ENCODE peak calls at places on chromosomes 12 and 14, in six cellular contexts. S, K, Z, G, T and W are unnamed samples.

GRCh38 chr12:52826611-52827498 is 7.3 kb downstream of the KRT79 start:
- DNase-seq in S (no peak), K (no peak), Z (no peak), G (no peak), T (no peak), W (no peak)

GRCh38 chr12:5026342-5026938 is 17.2 kb upstream of the KCNA5 start:
- DNase-seq in S (no peak), K (no peak), Z (no peak), G (no peak), T (no peak), W (no peak)

GRCh38 chr12:20829919-20830318 is 19.4 kb downstream of the SLCO1B3 start:
- DNase-seq in S (no peak), K (no peak), Z (no peak), G (no peak), T (no peak), W (no peak)

GRCh38 chr14:100363053-100363452 is 39.9 kb downstream of the SLC25A47 start:
- DNase-seq in S (no peak), K (no peak), Z (no peak), G (no peak), T (no peak), W (no peak)

GRCh38 chr14:69473271-69473670 is 11.3 kb upstream of the PLEKHD1 start:
- DNase-seq in S (no peak), K (no peak), Z (no peak), G (no peak), T (no peak), W (no peak)

GRCh38 chr12:96036765-96037455 is 1.5 kb upstream of the LTA4H start:
- DNase-seq in S (no peak), K (no peak), Z (no peak), G (peak), T (no peak), W (no peak)

GRCh38 chr14:75340921-75341320 is 62.3 kb downstream of the FOS start:
- DNase-seq in S (no peak), K (no peak), Z (no peak), G (no peak), T (no peak), W (no peak)

GRCh38 chr14:23941669-23942068 is 11.9 kb upstream of the DHRS4 start:
- DNase-seq in S (no peak), K (no peak), Z (no peak), G (no peak), T (no peak), W (no peak)

GRCh38 chr14:104284107-104284592 is 145.8 kb downstream of the KIF26A start:
- DNase-seq in S (no peak), K (no peak), Z (no peak), G (no peak), T (peak), W (no peak)

GRCh38 chr12:51887476-51888315 is at the start of gene ANKRD33:
- DNase-seq in S (peak), K (peak), Z (no peak), G (no peak), T (no peak), W (peak)

GRCh38 chr12:9095322-9095721 is 20.4 kb downstream of the A2M start:
- DNase-seq in S (no peak), K (no peak), Z (no peak), G (no peak), T (no peak), W (no peak)

GRCh38 chr12:6361834-6362233 is 13.5 kb downstream of the SCNN1A start:
- DNase-seq in S (no peak), K (no peak), Z (no peak), G (no peak), T (no peak), W (peak)

GRCh38 chr14:100895411-100895810 is 8.1 kb downstream of the RTL1 start:
- DNase-seq in S (no peak), K (no peak), Z (no peak), G (no peak), T (no peak), W (no peak)

GRCh38 chr12:19869413-19869812 is 430.1 kb downstream of the AEBP2 start:
- DNase-seq in S (no peak), K (peak), Z (no peak), G (no peak), T (no peak), W (no peak)

GRCh38 chr12:132084681-132085635 is 59.2 kb downstream of the DDX51 start:
- DNase-seq in S (peak), K (peak), Z (no peak), G (peak), T (peak), W (no peak)

GRCh38 chr12:57759360-57759980 is 4.6 kb downstream of the MARCHF9 start:
- DNase-seq in S (no peak), K (peak), Z (peak), G (no peak), T (peak), W (peak)

GRCh38 chr12:131900397-131900796 is 6.0 kb downstream of the ULK1 start:
- DNase-seq in S (no peak), K (no peak), Z (no peak), G (no peak), T (no peak), W (no peak)